ENCODE peak calls at places on chromosomes 4 and X, in five cellular contexts. I, V, N, X and Q are unnamed samples.

GRCh38 chrX:151177141-151178027 is 1.0 kb downstream of the GPR50 start:
- DNase-seq in I (no peak), V (no peak), N (no peak), X (no peak), Q (no peak)

GRCh38 chr4:41050116-41050515 is 164.2 kb downstream of the APBB2 start:
- DNase-seq in I (no peak), V (no peak), N (no peak), X (no peak), Q (no peak)

GRCh38 chr4:71235321-71236206 is 103.3 kb upstream of the SLC4A4 start:
- DNase-seq in I (peak; percentile 24), V (no peak), N (no peak), X (no peak), Q (no peak)

GRCh38 chr4:110508827-110509446 is 33.0 kb downstream of the ENPEP start:
- DNase-seq in I (peak; percentile 62), V (peak; percentile 34), N (no peak), X (peak; percentile 59), Q (no peak)

GRCh38 chrX:110966046-110966445 is 129.9 kb upstream of the PAK3 start:
- DNase-seq in I (no peak), V (no peak), N (no peak), X (no peak), Q (no peak)

GRCh38 chr4:17561195-17561909 is 15.6 kb upstream of the LAP3 start:
- DNase-seq in I (peak; percentile 73), V (no peak), N (no peak), X (no peak), Q (no peak)

GRCh38 chrX:71953391-71953790 is 42.7 kb downstream of the NHSL2 start:
- DNase-seq in I (no peak), V (no peak), N (no peak), X (no peak), Q (no peak)

GRCh38 chr4:77360451-77360850 is 203.4 kb downstream of the CCNG2 start:
- DNase-seq in I (no peak), V (no peak), N (no peak), X (no peak), Q (no peak)

GRCh38 chrX:151830911-151831310 is 81.8 kb upstream of the MAGEA4 start:
- DNase-seq in I (no peak), V (no peak), N (no peak), X (no peak), Q (no peak)

GRCh38 chrX:103918050-103918449 is 44.4 kb upstream of the TMSB15B start:
- DNase-seq in I (peak; percentile 64), V (peak; percentile 48), N (peak; percentile 21), X (peak; percentile 64), Q (no peak)

GRCh38 chrX:129737921-129738320 is 858 bp upstream of the XPNPEP2 start:
- DNase-seq in I (peak; percentile 53), V (no peak), N (no peak), X (no peak), Q (no peak)

GRCh38 chr4:15003441-15003890 is 1.2 kb downstream of the CPEB2 start:
- DNase-seq in I (peak; percentile 50), V (no peak), N (peak; percentile 47), X (no peak), Q (no peak)

GRCh38 chr4:118972167-118972566 is 83.5 kb downstream of the SYNPO2 start:
- DNase-seq in I (no peak), V (no peak), N (no peak), X (no peak), Q (no peak)

GRCh38 chr4:8316251-8316771 is 46.8 kb downstream of the HTRA3 start:
- DNase-seq in I (no peak), V (no peak), N (no peak), X (no peak), Q (no peak)